ENCODE peak calls at places on chromosome 12, in seven cellular contexts. J is endothelial cell of umbilical vein, R is DND-41, Q is left ventricle myocardium inferior, U is tibial artery, S is ovary, A is BE2C. Z is an unnamed sample.
A peak's percentile ranks its signal among the peaks of the same experiment; 100 is the strongest.

GRCh38 chr12:1936406-1937320 is 18.2 kb upstream of the CACNA2D4 start:
- DNase-seq in J (peak; percentile 20), R (no peak), Q (peak; percentile 65), U (peak; percentile 95), S (peak; percentile 67), A (peak; percentile 70), Z (peak; percentile 90)

GRCh38 chr12:30806989-30807694 is 52.4 kb upstream of the CAPRIN2 start:
- DNase-seq in J (peak; percentile 78), R (peak; percentile 16), Q (no peak), U (no peak), S (no peak), A (peak; percentile 49), Z (no peak)

GRCh38 chr12:53300187-53300586 is 692 bp downstream of the MYG1 start:
- DNase-seq in J (peak; percentile 9), R (no peak), Q (no peak), U (no peak), S (no peak), A (no peak), Z (no peak)

GRCh38 chr12:124821252-124822200 is 42.1 kb downstream of the SCARB1 start:
- DNase-seq in J (no peak), R (no peak), Q (no peak), U (no peak), S (no peak), A (no peak), Z (no peak)

GRCh38 chr12:2891240-2892053 is 756 bp downstream of the TULP3 start:
- DNase-seq in J (peak; percentile 72), R (peak; percentile 39), Q (peak; percentile 51), U (peak; percentile 82), S (peak; percentile 38), A (peak; percentile 60), Z (peak; percentile 53)

GRCh38 chr12:100371146-100371545 is 14.3 kb downstream of the SLC17A8 start:
- DNase-seq in J (no peak), R (no peak), Q (no peak), U (no peak), S (no peak), A (no peak), Z (no peak)

GRCh38 chr12:46503637-46504036 is 131.1 kb upstream of the SLC38A2 start:
- DNase-seq in J (no peak), R (no peak), Q (no peak), U (no peak), S (no peak), A (no peak), Z (no peak)

GRCh38 chr12:6394398-6394797 is 10.4 kb downstream of the LTBR start:
- DNase-seq in J (no peak), R (no peak), Q (no peak), U (no peak), S (no peak), A (no peak), Z (no peak)

GRCh38 chr12:126337556-126337955 is 1272.3 kb downstream of the AACS start:
- DNase-seq in J (no peak), R (no peak), Q (no peak), U (no peak), S (no peak), A (no peak), Z (no peak)

GRCh38 chr12:114703060-114703493 is 19.1 kb upstream of the TBX3 start:
- DNase-seq in J (no peak), R (no peak), Q (no peak), U (no peak), S (no peak), A (no peak), Z (no peak)

GRCh38 chr12:27001663-27002062 is 12.5 kb downstream of the TM7SF3 start:
- DNase-seq in J (peak; percentile 50), R (no peak), Q (no peak), U (no peak), S (no peak), A (no peak), Z (no peak)

GRCh38 chr12:121581681-121582439 is 1.0 kb upstream of the KDM2B start:
- DNase-seq in J (peak; percentile 21), R (no peak), Q (peak; percentile 23), U (peak; percentile 72), S (no peak), A (peak; percentile 43), Z (peak; percentile 83)

GRCh38 chr12:10563966-10564365 is 49.4 kb downstream of the MAGOHB start:
- DNase-seq in J (no peak), R (no peak), Q (no peak), U (no peak), S (no peak), A (no peak), Z (no peak)

GRCh38 chr12:105444050-105444808 is 113.7 kb downstream of the C12orf75 start:
- DNase-seq in J (peak; percentile 71), R (no peak), Q (no peak), U (no peak), S (no peak), A (no peak), Z (no peak)

GRCh38 chr12:123149088-123149827 is 1.6 kb downstream of the PITPNM2 start:
- DNase-seq in J (no peak), R (no peak), Q (no peak), U (no peak), S (no peak), A (no peak), Z (no peak)
- H3K4me3 ChIP-seq in J (no peak overlapping the region), R (peak overlapping the region; percentile 67), Q (peak overlapping the region; percentile 92), U (peak overlapping the region; percentile 85), S (peak overlapping the region; percentile 90), A (no peak overlapping the region), Z (peak overlapping the region; percentile 90)

GRCh38 chr12:68259318-68259940 is 6.0 kb upstream of the IL22 start:
- DNase-seq in J (peak; percentile 19), R (no peak), Q (no peak), U (no peak), S (no peak), A (no peak), Z (no peak)
- TF ChIP-seq CTCF in J (no peak), R (no peak), Q (no peak), U (no peak), S (no peak), A (no peak), Z (no peak)

GRCh38 chr12:81088221-81088620 is 10.3 kb downstream of the ACSS3 start:
- DNase-seq in J (no peak), R (no peak), Q (no peak), U (no peak), S (no peak), A (no peak), Z (no peak)

GRCh38 chr12:81095470-81096232 is 17.8 kb downstream of the ACSS3 start:
- DNase-seq in J (no peak), R (no peak), Q (no peak), U (no peak), S (no peak), A (no peak), Z (no peak)

GRCh38 chr12:81089412-81089811 is 11.5 kb downstream of the ACSS3 start:
- DNase-seq in J (no peak), R (no peak), Q (no peak), U (no peak), S (no peak), A (no peak), Z (no peak)

GRCh38 chr12:81094718-81095360 is 17.0 kb downstream of the ACSS3 start:
- DNase-seq in J (no peak), R (no peak), Q (no peak), U (no peak), S (no peak), A (peak; percentile 62), Z (no peak)

DNA sequence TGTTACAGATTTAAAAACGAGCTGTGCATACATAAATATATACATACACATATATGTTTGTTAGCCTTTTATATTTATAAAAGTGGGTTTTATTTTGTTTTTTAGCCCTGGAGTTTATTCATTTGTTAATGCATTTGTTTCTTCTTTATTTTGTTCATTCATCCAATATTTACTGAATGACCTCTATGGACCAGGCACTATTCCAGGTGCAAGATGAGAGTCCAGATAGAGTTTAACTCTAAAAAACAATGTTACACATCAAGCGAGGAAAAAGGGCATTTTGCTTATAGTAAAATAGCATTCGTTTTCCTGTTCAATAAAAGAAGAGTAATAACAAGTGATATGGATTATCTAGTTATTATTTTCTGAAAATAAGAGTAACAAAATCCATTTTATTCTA is 14.2 kb downstream of the ACSS3 start:
- DNase-seq in J (no peak), R (no peak), Q (no peak), U (no peak), S (no peak), A (no peak), Z (no peak)
- H3K9me3 ChIP-seq in J (no peaks in the 10 kb centered on the region), R (no peaks in the 10 kb centered on the region), Q (no peaks in the 10 kb centered on the region), U (no peaks in the 10 kb centered on the region), S (no peaks in the 10 kb centered on the region), A (no peaks in the 10 kb centered on the region), Z (no peaks in the 10 kb centered on the region)

DNA sequence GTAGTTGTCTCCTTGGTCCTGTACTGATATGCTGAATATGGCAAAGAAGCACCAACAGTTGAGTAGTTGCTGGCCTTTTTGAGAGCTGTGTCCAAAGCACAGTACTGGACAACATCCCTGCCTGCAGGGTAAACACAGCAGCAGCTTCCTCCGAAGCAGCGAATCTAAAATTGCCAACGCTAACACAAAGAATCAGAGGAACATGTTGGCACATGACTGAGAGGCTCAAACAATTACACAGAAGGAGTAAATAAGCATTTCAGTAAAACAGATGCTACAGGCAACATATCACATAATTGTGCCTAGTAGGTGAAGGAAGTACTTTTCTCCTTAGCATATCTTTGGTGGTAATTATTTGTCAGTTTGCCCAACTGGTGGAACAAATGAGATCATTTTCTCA is 52.1 kb downstream of the KICS2 start:
- DNase-seq in J (peak; percentile 44), R (no peak), Q (no peak), U (no peak), S (no peak), A (no peak), Z (no peak)
- H3K4me3 ChIP-seq in J (no peak overlapping the region), R (no peak overlapping the region), Q (no peak overlapping the region), U (no peak overlapping the region), S (no peak overlapping the region), A (no peak overlapping the region), Z (no peak overlapping the region)